ENCODE peak calls at places on chromosomes 16 and 17, in ten cellular contexts. G is body of pancreas, D is cardiac muscle cell, X is esophagus squamous epithelium, U is IMR-90, I is GM23248, J is neural progenitor cell, V is transverse colon, O is colonic mucosa, N is upper lobe of right lung. S is an unnamed sample.

GRCh38 chr17:64240261-64240740 is 22.8 kb downstream of the TEX2 start:
- DNase-seq in G (no peak), D (peak), X (no peak), U (peak), I (no peak), J (peak), V (no peak), O (no peak), N (no peak), S (no peak)

GRCh38 chr16:14559809-14560227 is 70.2 kb downstream of the PARN start:
- DNase-seq in G (peak), D (peak), X (no peak), U (no peak), I (no peak), J (no peak), V (peak), O (no peak), N (peak), S (no peak)

GRCh38 chr16:57316390-57317017 is 32.0 kb upstream of the PLLP start:
- DNase-seq in G (no peak), D (peak), X (no peak), U (peak), I (peak), J (no peak), V (no peak), O (no peak), N (no peak), S (peak)

GRCh38 chr16:21301168-21301894 is 23.2 kb upstream of the CRYM start:
- DNase-seq in G (peak), D (peak), X (no peak), U (peak), I (peak), J (peak), V (peak), O (peak), N (peak), S (peak)

GRCh38 chr17:50350733-50351132 is 4.8 kb downstream of the XYLT2 start:
- DNase-seq in G (no peak), D (no peak), X (no peak), U (no peak), I (no peak), J (no peak), V (no peak), O (no peak), N (peak), S (no peak)

GRCh38 chr17:29581583-29582253 is 7.7 kb downstream of the GIT1 start:
- DNase-seq in G (no peak), D (no peak), X (no peak), U (no peak), I (no peak), J (no peak), V (no peak), O (no peak), N (no peak), S (no peak)

GRCh38 chr17:60577147-60577925 is 22.7 kb upstream of the PPM1D start:
- DNase-seq in G (peak), D (peak), X (no peak), U (peak), I (peak), J (no peak), V (peak), O (peak), N (no peak), S (peak)

GRCh38 chr17:80146121-80147034 is 550 bp downstream of the EIF4A3 start:
- DNase-seq in G (no peak), D (peak), X (no peak), U (peak), I (peak), J (peak), V (no peak), O (peak), N (no peak), S (peak)

GRCh38 chr17:66717680-66718079 is 117.2 kb upstream of the CACNG5 start:
- DNase-seq in G (peak), D (no peak), X (no peak), U (peak), I (no peak), J (no peak), V (peak), O (peak), N (peak), S (peak)

GRCh38 chr17:15422392-15422957 is 44.9 kb downstream of the CDRT4 start:
- DNase-seq in G (no peak), D (no peak), X (no peak), U (no peak), I (no peak), J (no peak), V (no peak), O (no peak), N (no peak), S (no peak)

GRCh38 chr17:49063652-49064051 is 66.5 kb downstream of the IGF2BP1 start:
- DNase-seq in G (no peak), D (peak), X (no peak), U (no peak), I (peak), J (no peak), V (peak), O (no peak), N (no peak), S (no peak)

GRCh38 chr17:7548585-7549400 is at the start of gene TNFSF12:
- DNase-seq in G (peak), D (peak), X (no peak), U (peak), I (peak), J (peak), V (peak), O (peak), N (peak), S (peak)

GRCh38 chr17:29178750-29179231 is 1.4 kb downstream of the MYO18A start:
- DNase-seq in G (no peak), D (no peak), X (no peak), U (no peak), I (no peak), J (no peak), V (peak), O (peak), N (no peak), S (peak)

GRCh38 chr16:20844054-20844453 is 37.7 kb downstream of the REXO5 start:
- DNase-seq in G (no peak), D (no peak), X (no peak), U (no peak), I (no peak), J (no peak), V (no peak), O (no peak), N (no peak), S (no peak)

GRCh38 chr16:74650966-74651567 is 15.6 kb downstream of the RFWD3 start:
- DNase-seq in G (no peak), D (peak), X (no peak), U (no peak), I (peak), J (peak), V (no peak), O (no peak), N (no peak), S (peak)

GRCh38 chr17:42361781-42362186 is 26.5 kb downstream of the STAT3 start:
- DNase-seq in G (no peak), D (no peak), X (no peak), U (no peak), I (no peak), J (no peak), V (peak), O (peak), N (no peak), S (no peak)

GRCh38 chr16:85762970-85763369 is 12.1 kb upstream of the C16orf74 start:
- DNase-seq in G (no peak), D (no peak), X (no peak), U (no peak), I (no peak), J (no peak), V (no peak), O (no peak), N (no peak), S (no peak)

GRCh38 chr17:79160980-79161621 is 86.5 kb downstream of the ENGASE start:
- DNase-seq in G (no peak), D (peak), X (no peak), U (no peak), I (no peak), J (no peak), V (no peak), O (no peak), N (no peak), S (peak)

GRCh38 chr17:71741836-71742235 is 379.0 kb upstream of the SOX9 start:
- DNase-seq in G (no peak), D (no peak), X (no peak), U (no peak), I (peak), J (no peak), V (no peak), O (no peak), N (no peak), S (no peak)

GRCh38 chr16:85987750-85988078 is 88.8 kb downstream of the IRF8 start:
- DNase-seq in G (no peak), D (no peak), X (no peak), U (no peak), I (no peak), J (no peak), V (peak), O (no peak), N (no peak), S (no peak)

GRCh38 chr17:1398028-1398427 is 2.0 kb downstream of the YWHAE start:
- DNase-seq in G (no peak), D (peak), X (no peak), U (peak), I (peak), J (no peak), V (no peak), O (no peak), N (no peak), S (no peak)

GRCh38 chr17:75764711-75765421 is at the start of gene GALK1:
- DNase-seq in G (peak), D (peak), X (no peak), U (peak), I (peak), J (peak), V (peak), O (peak), N (peak), S (peak)

GRCh38 chr17:7927596-7927995 is 2.1 kb downstream of the KCNAB3 start:
- DNase-seq in G (no peak), D (no peak), X (no peak), U (no peak), I (no peak), J (no peak), V (no peak), O (no peak), N (no peak), S (no peak)

GRCh38 chr16:74942977-74943918 is 41.7 kb downstream of the WDR59 start:
- DNase-seq in G (no peak), D (no peak), X (no peak), U (no peak), I (no peak), J (no peak), V (no peak), O (no peak), N (no peak), S (no peak)

GRCh38 chr17:16439867-16440351 is 24.5 kb downstream of the TRPV2 start:
- DNase-seq in G (peak), D (peak), X (no peak), U (no peak), I (peak), J (no peak), V (no peak), O (no peak), N (no peak), S (peak)

GRCh38 chr16:67661101-67661661 is 421 bp downstream of the PARD6A start:
- DNase-seq in G (peak), D (peak), X (no peak), U (peak), I (peak), J (peak), V (no peak), O (no peak), N (no peak), S (peak)

GRCh38 chr17:47949197-47949759 is 7.9 kb downstream of the PNPO start:
- DNase-seq in G (peak), D (peak), X (peak), U (peak), I (peak), J (peak), V (peak), O (peak), N (peak), S (peak)

GRCh38 chr17:37790153-37790552 is 45.3 kb upstream of the HNF1B start:
- DNase-seq in G (no peak), D (no peak), X (no peak), U (no peak), I (no peak), J (no peak), V (no peak), O (no peak), N (no peak), S (no peak)

GRCh38 chr17:44887971-44888955 is 11.0 kb downstream of the EFTUD2 start:
- DNase-seq in G (no peak), D (no peak), X (no peak), U (no peak), I (no peak), J (no peak), V (no peak), O (no peak), N (no peak), S (no peak)

GRCh38 chr17:44887016-44887415 is 12.2 kb downstream of the EFTUD2 start:
- DNase-seq in G (no peak), D (no peak), X (no peak), U (no peak), I (no peak), J (no peak), V (no peak), O (no peak), N (no peak), S (no peak)

GRCh38 chr17:44894642-44895041 is 4.6 kb downstream of the EFTUD2 start:
- DNase-seq in G (no peak), D (no peak), X (no peak), U (no peak), I (no peak), J (no peak), V (no peak), O (no peak), N (no peak), S (no peak)

GRCh38 chr17:44889003-44889402 is 10.2 kb downstream of the EFTUD2 start:
- DNase-seq in G (no peak), D (no peak), X (no peak), U (no peak), I (no peak), J (no peak), V (no peak), O (no peak), N (no peak), S (no peak)

GRCh38 chr17:44892250-44892649 is 7.0 kb downstream of the EFTUD2 start:
- DNase-seq in G (no peak), D (no peak), X (no peak), U (no peak), I (no peak), J (no peak), V (no peak), O (no peak), N (no peak), S (no peak)
- H3K27ac ChIP-seq in G (no peak), D (no peak), X (no peak), U (no peak), I (no peak), J (no peak), V (no peak), O (no peak), N (no peak), S (no peak)

GRCh38 chr17:77210331-77210730 is 69.6 kb downstream of the SEC14L1 start:
- DNase-seq in G (no peak), D (no peak), X (no peak), U (no peak), I (no peak), J (no peak), V (peak), O (no peak), N (no peak), S (no peak)

GRCh38 chr17:77211681-77212080 is 70.9 kb downstream of the SEC14L1 start:
- DNase-seq in G (no peak), D (no peak), X (no peak), U (no peak), I (no peak), J (no peak), V (no peak), O (no peak), N (no peak), S (no peak)

GRCh38 chr17:77212081-77212832 is 71.5 kb downstream of the SEC14L1 start:
- DNase-seq in G (no peak), D (no peak), X (no peak), U (no peak), I (no peak), J (no peak), V (peak), O (no peak), N (no peak), S (no peak)

GRCh38 chr17:77209330-77209748 is 68.6 kb downstream of the SEC14L1 start:
- DNase-seq in G (no peak), D (no peak), X (no peak), U (no peak), I (no peak), J (no peak), V (no peak), O (no peak), N (peak), S (no peak)

GRCh38 chr17:77210946-77211541 is 70.3 kb downstream of the SEC14L1 start:
- DNase-seq in G (no peak), D (no peak), X (no peak), U (no peak), I (no peak), J (no peak), V (no peak), O (no peak), N (no peak), S (no peak)
- H3K27ac ChIP-seq in G (no peak), D (peak), X (no peak), U (no peak), I (no peak), J (no peak), V (no peak), O (no peak), N (no peak), S (no peak)

DNA sequence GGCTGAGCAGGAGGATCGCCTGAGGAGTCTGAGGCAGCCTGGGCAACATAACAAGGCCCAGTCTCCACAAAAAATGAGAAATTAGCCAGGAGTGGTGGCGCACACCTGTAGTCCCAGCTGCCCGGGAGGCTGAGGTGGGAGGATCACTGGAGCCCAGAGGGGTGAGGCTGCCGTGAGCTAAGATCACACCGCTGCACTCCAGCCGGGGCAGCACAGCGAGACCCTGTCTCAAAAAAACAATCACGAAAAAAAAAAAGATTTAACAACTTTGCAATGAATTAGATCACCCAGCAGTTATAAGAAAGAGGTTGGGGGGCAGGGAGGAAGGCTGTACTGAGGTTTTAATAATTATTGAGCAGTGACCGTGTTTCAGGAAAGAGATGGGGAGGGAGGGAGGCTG is 49.4 kb downstream of the RPH3AL start:
- DNase-seq in G (no peak), D (no peak), X (no peak), U (no peak), I (no peak), J (no peak), V (no peak), O (no peak), N (no peak), S (no peak)
- H3K27ac ChIP-seq in G (no peak), D (no peak), X (no peak), U (no peak), I (no peak), J (no peak), V (peak), O (peak), N (no peak), S (no peak)

GRCh38 chr17:3668279-3669084 is at the start of the genes EMC6 and TAX1BP3:
- DNase-seq in G (peak), D (peak), X (peak), U (peak), I (peak), J (peak), V (peak), O (peak), N (peak), S (peak)

GRCh38 chr17:3667366-3668278 is 756 bp downstream of the TAX1BP3 start:
- DNase-seq in G (peak), D (peak), X (no peak), U (peak), I (peak), J (peak), V (peak), O (peak), N (peak), S (peak)

GRCh38 chr17:3669085-3669347 is 404 bp downstream of the EMC6 start:
- DNase-seq in G (no peak), D (no peak), X (no peak), U (no peak), I (no peak), J (no peak), V (no peak), O (no peak), N (no peak), S (no peak)

GRCh38 chr17:3672571-3672970 is 4.0 kb downstream of the EMC6 start:
- DNase-seq in G (no peak), D (no peak), X (no peak), U (no peak), I (no peak), J (no peak), V (no peak), O (no peak), N (no peak), S (no peak)

GRCh38 chr17:3669548-3669947 is 936 bp downstream of the EMC6 start:
- DNase-seq in G (no peak), D (no peak), X (no peak), U (no peak), I (peak), J (no peak), V (no peak), O (no peak), N (no peak), S (no peak)
- H3K27ac ChIP-seq in G (no peak), D (peak), X (no peak), U (no peak), I (no peak), J (no peak), V (peak), O (no peak), N (no peak), S (no peak)

GRCh38 chr16:88665570-88665969 is 2.7 kb upstream of the MVD start:
- DNase-seq in G (no peak), D (no peak), X (no peak), U (no peak), I (no peak), J (no peak), V (no peak), O (no peak), N (no peak), S (no peak)

GRCh38 chr16:88669986-88670385 is 7.1 kb upstream of the MVD start:
- DNase-seq in G (no peak), D (no peak), X (no peak), U (no peak), I (peak), J (no peak), V (no peak), O (no peak), N (no peak), S (no peak)

GRCh38 chr16:88671806-88672205 is 8.9 kb upstream of the MVD start:
- DNase-seq in G (no peak), D (no peak), X (no peak), U (no peak), I (no peak), J (no peak), V (no peak), O (no peak), N (no peak), S (no peak)

GRCh38 chr16:88665148-88665547 is 2.3 kb upstream of the MVD start:
- DNase-seq in G (peak), D (no peak), X (no peak), U (no peak), I (no peak), J (no peak), V (no peak), O (no peak), N (no peak), S (no peak)

GRCh38 chr16:88667496-88667895 is 4.6 kb upstream of the MVD start:
- DNase-seq in G (no peak), D (peak), X (no peak), U (no peak), I (no peak), J (peak), V (no peak), O (no peak), N (no peak), S (no peak)
- H3K27ac ChIP-seq in G (no peak), D (no peak), X (no peak), U (no peak), I (no peak), J (peak), V (no peak), O (no peak), N (no peak), S (no peak)

GRCh38 chr17:45143101-45143670 is 5.1 kb upstream of the HEXIM1 start:
- DNase-seq in G (no peak), D (no peak), X (no peak), U (no peak), I (peak), J (no peak), V (no peak), O (no peak), N (no peak), S (no peak)
- H3K27ac ChIP-seq in G (peak), D (no peak), X (peak), U (peak), I (peak), J (no peak), V (peak), O (peak), N (peak), S (no peak)

GRCh38 chr16:2339521-2340484 is 725 bp downstream of the ABCA3 start:
- DNase-seq in G (peak), D (peak), X (no peak), U (no peak), I (peak), J (peak), V (peak), O (peak), N (peak), S (peak)
- H3K27ac ChIP-seq in G (peak), D (no peak), X (peak), U (no peak), I (no peak), J (no peak), V (peak), O (no peak), N (peak), S (no peak)

S was measured in PC-3.